ENCODE peak calls at places on chromosomes 12 and 14, in nine cellular contexts. G is OCI-LY7, X is HepG2, Y is right atrium auricular region, U is kidney epithelial cell, M is fibroblast of pulmonary artery, O is fibroblast of the aortic adventitia, L is fibroblast of villous mesenchyme, H is epithelial cell of esophagus. E is an unnamed sample.

GRCh38 chr12:89645434-89645833 is 63.2 kb downstream of the ATP2B1 start:
- DNase-seq in G (no peak), X (peak; percentile 34), Y (no peak), U (no peak), M (no peak), O (no peak), L (peak; percentile 39), H (no peak), E (no peak)

GRCh38 chr14:68392393-68393085 is 400.3 kb downstream of the ZFP36L1 start:
- DNase-seq in G (no peak), X (peak; percentile 13), Y (peak; percentile 79), U (no peak), M (peak; percentile 35), O (no peak), L (peak; percentile 88), H (peak; percentile 37), E (no peak)

GRCh38 chr12:6606331-6607131 is 648 bp downstream of the CHD4 start:
- DNase-seq in G (peak; percentile 78), X (peak; percentile 31), Y (peak; percentile 67), U (no peak), M (peak; percentile 53), O (no peak), L (peak; percentile 51), H (peak; percentile 24), E (peak; percentile 29)

GRCh38 chr12:51714666-51715065 is 123.6 kb downstream of the SCN8A start:
- DNase-seq in G (no peak), X (no peak), Y (no peak), U (no peak), M (no peak), O (peak; percentile 6), L (peak; percentile 29), H (no peak), E (peak; percentile 5)

GRCh38 chr12:5220835-5221234 is 177.2 kb downstream of the KCNA5 start:
- DNase-seq in G (no peak), X (no peak), Y (no peak), U (no peak), M (no peak), O (no peak), L (no peak), H (no peak), E (no peak)

GRCh38 chr14:54225457-54225856 is 171.3 kb upstream of the CDKN3 start:
- DNase-seq in G (no peak), X (no peak), Y (no peak), U (no peak), M (no peak), O (no peak), L (no peak), H (no peak), E (no peak)

GRCh38 chr12:123757555-123757954 is 4.5 kb upstream of the DNAH10 start:
- DNase-seq in G (no peak), X (no peak), Y (no peak), U (no peak), M (peak; percentile 76), O (peak; percentile 81), L (peak; percentile 56), H (peak; percentile 43), E (peak; percentile 91)

GRCh38 chr14:24605435-24606190 is 3.9 kb downstream of the GZMH start:
- DNase-seq in G (peak; percentile 54), X (peak; percentile 54), Y (no peak), U (no peak), M (peak; percentile 3), O (no peak), L (no peak), H (peak; percentile 46), E (no peak)

GRCh38 chr12:50246159-50246865 is 37.0 kb downstream of the LIMA1 start:
- DNase-seq in G (no peak), X (no peak), Y (no peak), U (no peak), M (no peak), O (no peak), L (no peak), H (no peak), E (no peak)

GRCh38 chr12:52612431-52613290 is 5.7 kb downstream of the KRT73 start:
- DNase-seq in G (no peak), X (no peak), Y (peak; percentile 11), U (no peak), M (no peak), O (no peak), L (no peak), H (no peak), E (no peak)

DNA sequence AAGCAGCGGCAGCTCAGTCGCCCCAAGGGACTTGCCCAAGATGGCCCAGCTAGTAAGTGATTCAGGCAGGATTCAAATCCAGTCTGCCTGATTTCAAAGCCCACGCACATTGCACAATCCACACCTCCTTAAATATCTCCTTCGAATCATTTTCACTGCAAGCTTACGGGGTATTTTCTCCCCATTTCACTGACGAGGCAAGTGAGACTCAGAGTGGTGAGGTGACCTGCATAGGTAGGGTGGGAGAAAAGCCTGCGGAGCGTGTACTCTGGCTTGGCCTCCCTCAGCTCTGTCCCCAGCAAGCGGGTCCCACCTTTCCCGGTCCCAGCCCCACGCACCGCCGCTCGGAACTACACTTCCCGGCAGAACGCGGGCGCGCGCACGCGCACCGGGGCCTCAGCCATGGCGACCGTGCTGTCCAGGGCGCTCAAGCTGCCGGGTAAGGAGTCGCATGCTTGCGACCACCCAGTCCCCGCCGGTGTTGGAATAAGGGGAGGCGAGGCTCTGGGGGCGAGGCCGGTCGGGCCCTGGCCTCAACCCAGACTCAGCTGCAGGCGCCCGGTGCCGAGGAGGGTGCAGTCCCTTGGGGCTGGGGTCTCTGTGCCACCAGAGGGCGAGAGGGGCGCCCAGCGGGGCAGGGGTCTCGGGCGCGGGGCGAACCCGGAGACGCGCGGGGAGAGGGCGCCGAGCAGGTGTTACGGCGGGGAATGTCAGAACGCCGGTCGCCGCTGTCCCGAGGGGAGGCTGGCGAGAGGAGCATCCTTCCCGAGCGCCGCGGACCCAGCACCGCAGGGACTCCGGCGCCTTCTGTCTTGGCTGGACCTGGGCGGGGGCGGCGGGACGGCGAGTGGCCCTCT is at the start of gene FAM234B:
- DNase-seq in G (peak; percentile 71), X (peak; percentile 40), Y (peak; percentile 80), U (no peak), M (peak; percentile 73), O (peak; percentile 66), L (peak; percentile 51), H (peak; percentile 87), E (peak; percentile 77)
- TF ChIP-seq CTCF in G (peak; percentile 39), X (peak; percentile 74), Y (no peak), U (peak; percentile 21), M (no peak), O (peak; percentile 1), L (peak; percentile 13), H (no peak), E (no peak)

GRCh38 chr14:29928342-29928640 is 644 bp upstream of the PRKD1 start:
- DNase-seq in G (no peak), X (no peak), Y (no peak), U (no peak), M (no peak), O (peak; percentile 4), L (no peak), H (no peak), E (no peak)
- H3K4me3 ChIP-seq in G (no peak overlapping the region), X (no peak overlapping the region), Y (no peak overlapping the region), U (peak overlapping the region; percentile 69), M (peak overlapping the region; percentile 41), O (no peak overlapping the region), L (no peak overlapping the region), H (no peak overlapping the region), E (peak overlapping the region; percentile 38)

GRCh38 chr12:121626853-121627623 is 708 bp downstream of the ORAI1 start:
- DNase-seq in G (peak; percentile 83), X (peak; percentile 44), Y (peak; percentile 67), U (peak; percentile 23), M (peak; percentile 64), O (peak; percentile 57), L (peak; percentile 73), H (peak; percentile 58), E (peak; percentile 69)

GRCh38 chr12:121628037-121628436 is 1.7 kb downstream of the ORAI1 start:
- DNase-seq in G (peak; percentile 16), X (no peak), Y (no peak), U (no peak), M (no peak), O (peak; percentile 49), L (peak; percentile 28), H (peak; percentile 43), E (no peak)

GRCh38 chr12:121630791-121631190 is 4.5 kb downstream of the ORAI1 start:
- DNase-seq in G (no peak), X (no peak), Y (no peak), U (no peak), M (no peak), O (no peak), L (no peak), H (no peak), E (no peak)

GRCh38 chr12:121628536-121628935 is 2.2 kb downstream of the ORAI1 start:
- DNase-seq in G (peak; percentile 43), X (no peak), Y (no peak), U (no peak), M (no peak), O (peak; percentile 8), L (no peak), H (no peak), E (no peak)

GRCh38 chr12:121626087-121626852 is at the start of gene ORAI1:
- DNase-seq in G (peak; percentile 97), X (peak; percentile 81), Y (peak; percentile 96), U (peak; percentile 59), M (peak; percentile 93), O (peak; percentile 87), L (peak; percentile 94), H (peak; percentile 95), E (peak; percentile 93)
- TF ChIP-seq CTCF in G (peak; percentile 9), X (no peak), Y (no peak), U (no peak), M (no peak), O (peak; percentile 10), L (no peak), H (no peak), E (no peak)

DNA sequence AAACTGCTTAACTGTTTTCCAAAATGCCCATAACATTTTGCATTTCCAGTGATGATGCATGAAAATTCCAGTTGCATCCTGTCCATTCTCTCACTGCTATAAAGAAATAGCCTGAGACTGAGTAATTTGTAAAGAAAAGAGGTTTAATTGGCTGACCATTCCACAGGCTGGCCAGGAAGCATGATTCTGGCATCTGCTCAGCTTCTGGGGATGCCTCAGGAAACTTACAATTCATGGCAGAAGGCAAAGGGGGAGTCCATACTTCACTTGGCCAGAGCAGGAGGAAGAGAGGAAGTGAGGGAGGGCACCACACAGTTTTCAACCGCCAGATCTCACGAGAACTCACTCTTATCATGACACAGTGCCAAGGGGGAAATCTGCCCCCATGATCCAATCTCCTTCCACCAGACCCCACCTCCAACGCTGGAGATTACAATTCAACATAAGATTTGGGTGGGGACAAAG is 18.2 kb upstream of the CLEC2D start:
- DNase-seq in G (peak; percentile 60), X (no peak), Y (no peak), U (no peak), M (peak; percentile 66), O (peak; percentile 44), L (peak; percentile 56), H (peak; percentile 53), E (peak; percentile 60)
- H3K4me3 ChIP-seq in G (peak overlapping the region; percentile 91), X (no peak overlapping the region), Y (no peak overlapping the region), U (no peak overlapping the region), M (no peak overlapping the region), O (no peak overlapping the region), L (no peak overlapping the region), H (no peak overlapping the region), E (no peak overlapping the region)

GRCh38 chr12:117334855-117335587 is 26.4 kb downstream of the NOS1 start:
- DNase-seq in G (no peak), X (no peak), Y (no peak), U (no peak), M (no peak), O (no peak), L (no peak), H (no peak), E (no peak)
- TF ChIP-seq CTCF in G (no peak), X (no peak), Y (no peak), U (no peak), M (no peak), O (no peak), L (no peak), H (no peak), E (no peak)

E was measured in cardiac fibroblast.